ENCODE peak calls at places on chromosomes 5 and 9, in nine cellular contexts. Z, F, L, J, Q, T, V, E and B are unnamed samples.

GRCh38 chr9:92191801-92192200 is 76.6 kb upstream of the SPTLC1 start:
- DNase-seq in F (no peak), V (no peak), T (no peak), Z (no peak), E (no peak), L (no peak), Q (no peak), J (no peak), B (no peak)

GRCh38 chr5:11390369-11390768 is 513.9 kb downstream of the CTNND2 start:
- DNase-seq in V (peak), J (no peak), F (no peak), L (no peak), Z (no peak), T (no peak), E (no peak), Q (no peak), B (no peak)

GRCh38 chr5:77308154-77308960 is 97.9 kb downstream of the PDE8B start:
- DNase-seq in L (no peak), E (no peak), J (no peak), T (no peak), V (no peak), F (no peak), Q (no peak), Z (no peak), B (no peak)

GRCh38 chr9:77731930-77732329 is 83.8 kb upstream of the GNA14 start:
- DNase-seq in Q (no peak), V (peak), T (no peak), Z (no peak), F (no peak), E (no peak), J (no peak), L (no peak), B (no peak)

GRCh38 chr5:150513375-150514309 is 5.7 kb downstream of the NDST1 start:
- DNase-seq in E (no peak), T (no peak), Q (peak), L (no peak), V (no peak), Z (no peak), F (no peak), J (no peak), B (peak)

GRCh38 chr5:91042225-91042624 is 340.9 kb downstream of the ARRDC3 start:
- DNase-seq in E (no peak), V (no peak), Q (no peak), T (no peak), J (no peak), L (no peak), Z (no peak), F (no peak), B (no peak)

GRCh38 chr9:111008148-111009075 is 29.9 kb downstream of the LPAR1 start:
- DNase-seq in E (no peak), F (no peak), Z (no peak), V (no peak), L (no peak), T (no peak), J (no peak), Q (no peak), B (no peak)

GRCh38 chr9:16092142-16092541 is 539.3 kb downstream of the CCDC171 start:
- DNase-seq in F (peak), L (no peak), T (no peak), Z (no peak), V (no peak), Q (no peak), E (no peak), J (no peak), B (no peak)

GRCh38 chr5:56816546-56817081 is 1.3 kb downstream of the MAP3K1 start:
- DNase-seq in J (peak), Z (no peak), E (peak), L (peak), T (no peak), Q (peak), V (peak), F (peak), B (peak)

GRCh38 chr5:103464801-103465484 is 97.6 kb downstream of the NUDT12 start:
- DNase-seq in T (no peak), E (no peak), Z (no peak), J (no peak), V (peak), Q (no peak), L (no peak), F (no peak), B (no peak)

GRCh38 chr9:70020217-70020616 is 23.4 kb upstream of the MAMDC2 start:
- DNase-seq in V (no peak), Q (no peak), Z (no peak), J (no peak), E (no peak), F (no peak), L (no peak), T (no peak), B (no peak)

GRCh38 chr5:102758576-102758975 is 3.5 kb downstream of the PAM start:
- DNase-seq in V (peak), L (no peak), Z (peak), T (no peak), E (no peak), Q (no peak), F (no peak), J (no peak), B (no peak)

GRCh38 chr5:132526290-132526973 is 16.9 kb downstream of the IL5 start:
- DNase-seq in V (peak), L (no peak), F (peak), T (no peak), J (peak), Q (peak), E (peak), Z (peak), B (peak)

GRCh38 chr9:13750639-13751038 is 471.1 kb upstream of the MPDZ start:
- DNase-seq in L (no peak), Z (no peak), E (no peak), J (no peak), T (no peak), V (no peak), F (no peak), Q (no peak), B (no peak)

GRCh38 chr9:98007251-98007928 is 24.2 kb downstream of the ANP32B start:
- DNase-seq in Q (no peak), Z (no peak), V (no peak), T (no peak), L (no peak), E (no peak), F (no peak), J (no peak), B (peak)

GRCh38 chr5:85320495-85320894 is 935.8 kb upstream of the EDIL3 start:
- DNase-seq in F (no peak), E (no peak), V (no peak), Z (no peak), L (no peak), J (no peak), Q (no peak), T (no peak), B (no peak)

GRCh38 chr9:70921126-70921525 is 200.3 kb downstream of the TRPM3 start:
- DNase-seq in T (peak), V (no peak), J (no peak), Z (peak), E (no peak), Q (no peak), L (no peak), F (no peak), B (no peak)

GRCh38 chr9:112731971-112732370 is 14.1 kb upstream of the INIP start:
- DNase-seq in V (no peak), T (no peak), J (no peak), E (no peak), F (no peak), Q (no peak), L (no peak), Z (no peak), B (no peak)

GRCh38 chr5:127838661-127839060 is 135.5 kb downstream of the CCDC192 start:
- DNase-seq in Z (no peak), L (no peak), T (no peak), F (no peak), V (peak), J (no peak), E (no peak), Q (no peak), B (no peak)

GRCh38 chr5:132491368-132492364 is 1.1 kb upstream of the IRF1 start:
- DNase-seq in Q (no peak), F (peak), J (peak), Z (no peak), E (no peak), T (no peak), L (no peak), V (no peak), B (peak)

GRCh38 chr9:92138157-92138959 is 23.1 kb upstream of the SPTLC1 start:
- DNase-seq in L (no peak), Z (no peak), F (peak), V (peak), J (peak), E (no peak), Q (peak), T (no peak), B (peak)

GRCh38 chr5:178063277-178063676 is 50.1 kb upstream of the N4BP3 start:
- DNase-seq in E (no peak), V (no peak), L (no peak), T (no peak), F (no peak), Z (no peak), Q (no peak), J (no peak), B (no peak)

GRCh38 chr9:108142504-108143201 is 653.1 kb upstream of the KLF4 start:
- DNase-seq in F (peak), Q (no peak), V (peak), T (no peak), E (no peak), J (no peak), L (peak), Z (peak), B (no peak)

GRCh38 chr5:155651-156410 is 35.5 kb upstream of the LRRC14B start:
- DNase-seq in Q (no peak), L (no peak), J (peak), F (peak), Z (no peak), V (no peak), T (no peak), E (peak), B (no peak)

GRCh38 chr9:134962065-134962997 is 44.6 kb upstream of the FCN1 start:
- DNase-seq in E (no peak), L (no peak), Q (no peak), Z (no peak), J (no peak), T (no peak), F (no peak), V (no peak), B (no peak)

GRCh38 chr5:173884402-173885053 is 3.6 kb upstream of the CPEB4 start:
- DNase-seq in V (no peak), L (no peak), T (no peak), J (no peak), E (no peak), F (no peak), Z (no peak), Q (peak), B (peak)

GRCh38 chr9:127828262-127829031 is 25.8 kb downstream of the FPGS start:
- DNase-seq in L (no peak), J (no peak), Q (no peak), V (peak), E (peak), T (no peak), F (peak), Z (no peak), B (no peak)

GRCh38 chr9:76109953-76110352 is 219.5 kb downstream of the PCSK5 start:
- DNase-seq in T (no peak), F (no peak), Q (no peak), V (peak), Z (no peak), L (no peak), E (no peak), J (no peak), B (no peak)

GRCh38 chr9:111975709-111976108 is 79.1 kb downstream of the UGCG start:
- DNase-seq in J (no peak), Q (peak), F (no peak), T (no peak), E (peak), L (no peak), V (peak), Z (no peak), B (peak)

GRCh38 chr9:132150256-132150655 is 11.6 kb upstream of the NTNG2 start:
- DNase-seq in Q (no peak), E (no peak), F (no peak), T (no peak), V (no peak), Z (no peak), L (no peak), J (no peak), B (no peak)

GRCh38 chr5:106843812-106844416 is 826.8 kb downstream of the EFNA5 start:
- DNase-seq in E (no peak), Q (no peak), L (no peak), T (no peak), F (no peak), V (no peak), Z (no peak), J (no peak), B (no peak)

GRCh38 chr9:28121353-28121752 is 548.1 kb upstream of the C9orf72 start:
- DNase-seq in T (no peak), V (no peak), F (no peak), J (no peak), Z (no peak), E (no peak), Q (no peak), L (no peak), B (no peak)

GRCh38 chr5:59034498-59035186 is 451.8 kb downstream of the RAB3C start:
- DNase-seq in L (no peak), T (no peak), Q (no peak), Z (no peak), E (no peak), J (no peak), F (no peak), V (peak), B (no peak)

GRCh38 chr5:122978068-122978467 is 58.5 kb downstream of the PPIC start:
- DNase-seq in L (no peak), V (no peak), T (no peak), F (no peak), Z (no peak), Q (no peak), E (no peak), J (no peak), B (no peak)

GRCh38 chr5:138903113-138903789 is 28.1 kb upstream of the LRRTM2 start:
- DNase-seq in Q (no peak), V (no peak), E (no peak), Z (peak), J (no peak), F (no peak), T (peak), L (no peak), B (no peak)